ENCODE peak calls at places on chromosomes 6 and 20, in five cellular contexts. H is aorta, J is NCI-H2029 treated with DMSO at 0.1 percent for 48 hours, N is heart right ventricle, V is pancreas. W is an unnamed sample.

GRCh38 chr6:122248001-122248669 is 151.3 kb upstream of the HSF2 start:
- DNase-seq in N (no peak), H (no peak), V (no peak), J (no peak), W (no peak)

GRCh38 chr6:1608976-1609661 is 596 bp upstream of the FOXC1 start:
- DNase-seq in N (no peak), J (peak), H (peak), V (peak), W (peak)

GRCh38 chr6:41367700-41368099 is 32.3 kb downstream of the NCR2 start:
- DNase-seq in N (peak), V (no peak), J (peak), H (no peak), W (peak)

GRCh38 chr20:52410182-52410647 is 218.6 kb upstream of the ZFP64 start:
- DNase-seq in N (peak), H (no peak), V (no peak), J (no peak), W (no peak)

GRCh38 chr6:106381871-106382270 is 21.4 kb downstream of the CRYBG1 start:
- DNase-seq in V (no peak), N (no peak), H (no peak), J (peak), W (no peak)

GRCh38 chr6:45965787-45966186 is 49.9 kb downstream of the CLIC5 start:
- DNase-seq in V (no peak), H (no peak), J (no peak), N (no peak), W (no peak)

GRCh38 chr6:75855047-75855446 is 106.0 kb downstream of the MYO6 start:
- DNase-seq in V (no peak), N (peak), H (no peak), J (no peak), W (peak)

GRCh38 chr6:29810371-29810770 is 17.3 kb upstream of the HLA-G start:
- DNase-seq in H (no peak), V (no peak), N (no peak), J (no peak), W (no peak)

GRCh38 chr6:21371676-21372161 is 221.8 kb upstream of the SOX4 start:
- DNase-seq in H (no peak), V (no peak), N (peak), J (no peak), W (no peak)

GRCh38 chr6:30530013-30530412 is 26.3 kb downstream of the GNL1 start:
- DNase-seq in V (no peak), N (no peak), J (no peak), H (no peak), W (no peak)

GRCh38 chr6:133895573-133896343 is 6.8 kb downstream of the TCF21 start:
- DNase-seq in J (no peak), N (peak), H (peak), V (peak), W (no peak)

GRCh38 chr6:33313105-33313708 is 671 bp downstream of the TAPBP start:
- DNase-seq in V (peak), N (peak), J (no peak), H (peak), W (peak)

GRCh38 chr6:35683267-35683666 is 5.4 kb downstream of the FKBP5 start:
- DNase-seq in H (no peak), N (no peak), J (no peak), V (no peak), W (no peak)

GRCh38 chr6:35411066-35411465 is 41.1 kb upstream of the FANCE start:
- DNase-seq in N (no peak), V (no peak), H (no peak), J (no peak), W (no peak)

GRCh38 chr20:59937150-59937549 is 3.0 kb downstream of the PPP1R3D start:
- DNase-seq in V (no peak), N (no peak), J (no peak), H (no peak), W (no peak)

GRCh38 chr20:18926972-18927371 is 113.4 kb downstream of the SCP2D1 start:
- DNase-seq in V (no peak), H (no peak), N (no peak), J (no peak), W (no peak)

GRCh38 chr6:168147205-168147738 is 68.3 kb upstream of the FRMD1 start:
- DNase-seq in N (no peak), J (peak), V (no peak), H (no peak), W (peak)

GRCh38 chr20:35657271-35657670 is 7.4 kb downstream of the CPNE1 start:
- DNase-seq in V (no peak), N (no peak), J (peak), H (no peak), W (peak)

GRCh38 chr6:66429220-66429619 is 722.2 kb upstream of the EYS start:
- DNase-seq in V (no peak), N (no peak), J (no peak), H (no peak), W (no peak)

GRCh38 chr20:24422361-24422760 is 47.1 kb upstream of the SYNDIG1 start:
- DNase-seq in J (no peak), V (no peak), N (no peak), H (no peak), W (no peak)

GRCh38 chr6:73236147-73236750 is 11.0 kb upstream of the KHDC1L start:
- DNase-seq in J (no peak), H (no peak), V (no peak), N (no peak), W (no peak)

GRCh38 chr6:144712541-144712940 is 427.4 kb downstream of the UTRN start:
- DNase-seq in N (no peak), H (no peak), V (no peak), J (no peak), W (no peak)

GRCh38 chr20:34639755-34640222 is 37.1 kb downstream of the PIGU start:
- DNase-seq in N (no peak), V (peak), J (peak), H (no peak), W (peak)

GRCh38 chr20:52230406-52230805 is 38.8 kb upstream of the ZFP64 start:
- DNase-seq in N (no peak), J (no peak), V (no peak), H (no peak), W (no peak)

GRCh38 chr6:41963371-41963770 is 21.8 kb upstream of the CCND3 start:
- DNase-seq in J (no peak), N (no peak), H (no peak), V (no peak), W (no peak)

GRCh38 chr6:109314313-109314712 is 68.0 kb downstream of the CD164 start:
- DNase-seq in V (no peak), J (no peak), H (no peak), N (no peak), W (no peak)

GRCh38 chr20:63706027-63706695 is 1.6 kb downstream of the ARFRP1 start:
- DNase-seq in H (peak), V (no peak), N (no peak), J (no peak), W (no peak)

GRCh38 chr6:15739353-15739752 is 76.5 kb upstream of the DTNBP1 start:
- DNase-seq in N (no peak), J (no peak), V (no peak), H (no peak), W (no peak)

GRCh38 chr6:90298459-90299053 is 1.9 kb upstream of the BACH2 start:
- DNase-seq in N (no peak), J (no peak), V (no peak), H (no peak), W (peak)

GRCh38 chr20:55882922-55883321 is 122.4 kb downstream of the CBLN4 start:
- DNase-seq in J (no peak), V (no peak), H (no peak), N (no peak), W (no peak)

GRCh38 chr6:34068462-34069044 is 77.3 kb downstream of the GRM4 start:
- DNase-seq in H (no peak), V (no peak), J (no peak), N (no peak), W (peak)

GRCh38 chr6:10237284-10238043 is 177.4 kb downstream of the TFAP2A start:
- DNase-seq in J (no peak), V (no peak), N (no peak), H (no peak), W (no peak)

GRCh38 chr6:15363523-15364400 is 117.9 kb downstream of the JARID2 start:
- DNase-seq in V (no peak), N (no peak), H (no peak), J (no peak), W (no peak)

GRCh38 chr20:37259865-37260264 is 1.7 kb downstream of the GHRH start:
- DNase-seq in N (no peak), V (no peak), J (no peak), H (no peak), W (no peak)

GRCh38 chr20:10236540-10237533 is 18.2 kb downstream of the SNAP25 start:
- DNase-seq in J (no peak), V (no peak), H (no peak), N (no peak), W (no peak)

GRCh38 chr20:19981091-19981490 is 36.1 kb upstream of the NAA20 start:
- DNase-seq in J (no peak), H (no peak), N (no peak), V (no peak), W (no peak)

GRCh38 chr6:133854633-133855598 is 34.0 kb upstream of the TCF21 start:
- DNase-seq in N (no peak), V (peak), H (no peak), J (no peak), W (no peak)

W was measured in NCI-H510A treated with DMSO at 0.1 percent for 48 hours.